ENCODE peak calls at places on chromosome 19, in six cellular contexts. C is endothelial cell; L is CD4-positive, alpha-beta T cell; U is progenitor cell of endocrine pancreas; K is sigmoid colon; O is brain microvascular endothelial cell. H is an unnamed sample.

GRCh38 chr19:51150627-51151026 is 8.5 kb downstream of the SIGLEC7 start:
- DNase-seq in U (no peak), L (no peak), C (no peak), O (no peak), K (no peak), H (no peak)

GRCh38 chr19:1690570-1691307 is 38.3 kb upstream of the TCF3 start:
- DNase-seq in O (no peak), C (no peak), K (no peak), L (peak), U (no peak), H (no peak)

GRCh38 chr19:42634409-42635232 is 39.9 kb upstream of the CEACAM8 start:
- DNase-seq in U (no peak), O (peak), K (no peak), L (no peak), C (peak), H (no peak)

GRCh38 chr19:33562636-33563035 is 41.0 kb upstream of the PEPD start:
- DNase-seq in L (no peak), C (no peak), U (no peak), K (peak), O (no peak), H (no peak)

GRCh38 chr19:7904074-7905020 is 670 bp downstream of the MAP2K7 start:
- DNase-seq in C (no peak), L (no peak), O (no peak), U (no peak), K (peak), H (no peak)

GRCh38 chr19:48874309-48875135 is 2.3 kb downstream of the PPP1R15A start:
- DNase-seq in C (no peak), U (no peak), L (peak), O (peak), K (no peak), H (no peak)

GRCh38 chr19:10870501-10870954 is 825 bp upstream of the CARM1 start:
- DNase-seq in K (no peak), C (no peak), L (no peak), U (no peak), O (no peak), H (no peak)

GRCh38 chr19:58544591-58545285 is 874 bp downstream of the TRIM28 start:
- DNase-seq in K (peak), O (no peak), U (peak), C (peak), L (no peak), H (no peak)

GRCh38 chr19:6229951-6230712 is 49.6 kb downstream of the MLLT1 start:
- DNase-seq in O (no peak), U (no peak), K (no peak), C (no peak), L (no peak), H (no peak)

GRCh38 chr19:37980419-37980975 is 73.5 kb downstream of the SIPA1L3 start:
- DNase-seq in K (no peak), O (no peak), L (no peak), U (no peak), C (no peak), H (no peak)

GRCh38 chr19:51122112-51122981 is 2.4 kb upstream of the SIGLEC9 start:
- DNase-seq in C (no peak), O (peak), U (no peak), K (peak), L (no peak), H (no peak)

GRCh38 chr19:10112037-10112751 is 701 bp downstream of the P2RY11 start:
- DNase-seq in O (no peak), K (no peak), C (no peak), L (peak), U (no peak), H (no peak)

GRCh38 chr19:1133471-1133929 is 29.7 kb downstream of the GPX4 start:
- DNase-seq in K (no peak), C (no peak), O (no peak), U (no peak), L (peak), H (no peak)

DNA sequence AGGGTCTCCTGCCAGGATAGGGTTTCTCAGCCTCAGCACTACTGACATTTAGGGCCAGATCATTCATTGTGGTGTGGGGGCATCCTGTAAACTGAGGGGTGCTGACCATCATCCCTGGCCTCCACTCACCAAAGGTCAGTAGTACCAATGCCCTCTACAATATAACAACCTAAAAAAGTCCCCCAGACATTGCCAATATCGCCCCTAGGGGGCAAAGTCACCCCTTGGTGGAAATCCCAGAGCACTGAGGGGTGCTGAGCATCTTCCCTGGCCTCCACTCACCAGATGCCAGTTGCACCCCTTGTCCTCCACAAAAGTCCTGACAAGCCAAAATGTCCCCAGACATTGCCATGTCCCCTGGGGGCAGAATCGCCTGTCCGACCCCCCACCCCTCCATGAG is 21.6 kb downstream of the CPAMD8 start:
- DNase-seq in K (no peak), O (no peak), C (no peak), U (no peak), L (no peak), H (no peak)
- TF ChIP-seq CTCF in K (no peak), O (peak), C (peak), U (peak), L (no peak), H (peak)

GRCh38 chr19:12992729-12993128 is 2.5 kb upstream of the NFIX start:
- DNase-seq in U (no peak), K (no peak), O (no peak), L (no peak), C (no peak), H (no peak)

GRCh38 chr19:12991296-12991695 is 4.0 kb upstream of the NFIX start:
- DNase-seq in L (no peak), C (no peak), O (no peak), K (no peak), U (no peak), H (no peak)

GRCh38 chr19:12993562-12993961 is 1.7 kb upstream of the NFIX start:
- DNase-seq in C (no peak), L (no peak), O (no peak), U (no peak), K (no peak), H (no peak)

GRCh38 chr19:12990447-12990846 is 4.8 kb upstream of the NFIX start:
- DNase-seq in L (no peak), C (no peak), O (no peak), U (no peak), K (no peak), H (no peak)

DNA sequence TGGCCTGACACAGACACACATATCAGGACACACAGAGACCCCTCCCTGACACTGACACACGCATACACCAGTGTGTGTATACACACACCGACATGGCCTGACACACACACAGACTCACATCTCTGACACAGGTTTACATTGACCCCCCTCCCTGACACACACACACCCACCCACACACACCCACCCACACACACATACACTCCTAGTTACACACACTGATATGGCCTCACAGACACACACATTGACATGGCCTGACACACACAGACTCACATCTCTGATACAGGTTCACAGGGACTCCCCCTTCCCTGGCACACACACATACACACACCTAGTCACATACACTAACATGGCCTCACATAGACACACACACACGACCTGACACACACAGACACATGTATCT is 4.4 kb upstream of the NFIX start:
- DNase-seq in C (no peak), K (no peak), U (no peak), O (no peak), L (no peak), H (no peak)
- TF ChIP-seq CTCF in C (no peak), K (no peak), U (no peak), O (no peak), L (no peak), H (no peak)

GRCh38 chr19:32287086-32287485 is 58.3 kb upstream of the ZNF507 start:
- DNase-seq in O (no peak), U (no peak), L (no peak), C (no peak), K (no peak), H (no peak)

GRCh38 chr19:32291876-32292275 is 53.5 kb upstream of the ZNF507 start:
- DNase-seq in K (no peak), U (no peak), L (no peak), O (no peak), C (no peak), H (no peak)

GRCh38 chr19:32289566-32290210 is 55.7 kb upstream of the ZNF507 start:
- DNase-seq in C (no peak), K (no peak), O (no peak), U (no peak), L (no peak), H (no peak)

GRCh38 chr19:32287811-32288227 is 57.6 kb upstream of the ZNF507 start:
- DNase-seq in O (peak), U (peak), K (peak), C (peak), L (no peak), H (no peak)
- TF ChIP-seq CTCF in O (peak), U (peak), K (peak), C (no peak), L (no peak), H (peak)

GRCh38 chr19:18427080-18427751 is 8.0 kb downstream of the SSBP4 start:
- DNase-seq in K (peak), C (no peak), U (no peak), L (no peak), O (no peak), H (no peak)

GRCh38 chr19:18424122-18424889 is 5.1 kb downstream of the SSBP4 start:
- DNase-seq in L (no peak), K (peak), O (no peak), U (no peak), C (no peak), H (no peak)

GRCh38 chr19:18426416-18426767 is 7.2 kb downstream of the SSBP4 start:
- DNase-seq in L (no peak), U (no peak), K (no peak), C (no peak), O (no peak), H (no peak)

GRCh38 chr19:18424890-18425514 is 5.8 kb downstream of the SSBP4 start:
- DNase-seq in C (no peak), O (no peak), U (no peak), K (peak), L (no peak), H (no peak)

GRCh38 chr19:18425515-18426415 is 6.6 kb downstream of the SSBP4 start:
- DNase-seq in O (peak), L (no peak), K (peak), C (no peak), U (no peak), H (no peak)
- TF ChIP-seq CTCF in O (peak), L (no peak), K (no peak), C (no peak), U (no peak), H (no peak)

GRCh38 chr19:18452386-18452785 is 14.5 kb upstream of the ISYNA1 start:
- DNase-seq in K (no peak), L (no peak), C (no peak), O (no peak), U (no peak), H (no peak)
- TF ChIP-seq CTCF in K (no peak), L (no peak), C (no peak), O (no peak), U (no peak), H (no peak)

DNA sequence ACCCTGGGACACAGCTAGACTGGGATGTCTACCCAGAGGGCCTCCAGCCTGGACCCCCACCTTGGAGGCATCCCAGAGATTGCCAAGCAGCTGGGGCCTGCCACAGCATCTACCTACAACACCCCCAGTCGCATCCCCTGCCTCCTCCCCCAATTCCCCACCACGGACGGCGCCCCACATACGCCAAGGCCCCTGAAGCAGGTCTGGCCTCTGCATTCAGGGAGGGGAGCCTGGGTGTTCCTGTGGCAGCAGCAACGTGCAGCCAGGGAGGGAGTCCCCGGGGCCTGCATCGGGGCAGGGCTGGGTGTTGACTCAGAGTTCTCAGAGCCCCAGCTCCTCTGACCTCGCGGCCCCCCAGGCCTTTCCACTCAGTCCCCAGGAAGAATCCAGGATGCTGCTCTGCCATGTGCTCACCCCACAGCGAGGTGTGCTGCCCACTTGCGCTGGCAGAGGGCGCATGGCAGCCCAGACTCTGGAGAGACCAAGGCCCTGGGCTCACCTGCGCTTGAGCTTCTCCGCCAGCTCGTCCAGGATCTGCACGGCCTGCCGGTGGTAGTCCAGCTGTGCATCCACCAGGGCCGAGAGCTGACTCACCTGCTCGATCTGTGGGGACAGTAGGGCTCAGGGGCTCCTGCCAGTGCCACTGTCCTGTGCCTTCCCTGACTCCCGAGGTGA is 19.6 kb downstream of the MPND start:
- DNase-seq in L (no peak), C (no peak), K (no peak), U (no peak), O (no peak), H (no peak)
- TF ChIP-seq CTCF in L (no peak), C (no peak), K (no peak), U (no peak), O (peak), H (peak)

DNA sequence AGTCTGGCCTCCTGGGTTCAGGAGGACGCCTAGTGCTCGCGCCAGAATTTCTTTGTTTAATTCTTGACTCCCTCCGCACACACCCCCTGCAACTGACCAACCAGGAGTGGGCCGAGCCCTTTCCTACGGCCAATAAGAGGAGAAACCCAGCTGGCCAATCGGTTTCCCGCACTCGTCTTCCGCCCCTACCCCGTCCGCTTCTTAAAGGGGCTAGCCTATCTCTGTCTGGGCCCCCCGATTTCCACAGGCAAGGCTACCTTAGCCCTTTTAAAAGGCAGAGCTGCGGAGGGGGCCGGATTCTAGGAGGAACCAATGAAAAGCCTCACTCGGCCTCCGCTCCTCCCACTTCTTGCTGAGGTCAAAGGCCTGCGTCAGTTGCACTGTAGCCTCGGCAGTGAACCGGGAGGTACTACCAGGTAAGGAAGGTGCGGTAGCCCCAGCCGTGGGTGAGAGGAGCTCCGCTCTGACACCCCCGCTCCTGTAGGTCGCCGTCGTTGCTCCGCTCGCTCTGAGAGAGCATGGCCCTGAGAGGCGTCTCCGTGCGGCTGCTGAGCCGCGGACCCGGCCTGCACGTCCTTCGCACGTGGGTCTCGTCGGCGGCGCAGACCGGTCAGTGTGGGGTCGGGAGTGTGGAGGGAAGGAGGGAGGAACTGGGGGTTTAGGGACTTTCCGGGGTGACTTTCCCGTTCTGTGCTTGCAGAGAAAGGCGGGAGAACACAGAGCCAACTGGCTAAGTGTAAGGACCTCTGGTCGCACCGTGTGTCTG is at the start of gene GCDH:
- DNase-seq in L (peak), U (peak), K (peak), O (peak), C (peak), H (peak)
- TF ChIP-seq CTCF in L (no peak), U (no peak), K (no peak), O (no peak), C (no peak), H (no peak)

DNA sequence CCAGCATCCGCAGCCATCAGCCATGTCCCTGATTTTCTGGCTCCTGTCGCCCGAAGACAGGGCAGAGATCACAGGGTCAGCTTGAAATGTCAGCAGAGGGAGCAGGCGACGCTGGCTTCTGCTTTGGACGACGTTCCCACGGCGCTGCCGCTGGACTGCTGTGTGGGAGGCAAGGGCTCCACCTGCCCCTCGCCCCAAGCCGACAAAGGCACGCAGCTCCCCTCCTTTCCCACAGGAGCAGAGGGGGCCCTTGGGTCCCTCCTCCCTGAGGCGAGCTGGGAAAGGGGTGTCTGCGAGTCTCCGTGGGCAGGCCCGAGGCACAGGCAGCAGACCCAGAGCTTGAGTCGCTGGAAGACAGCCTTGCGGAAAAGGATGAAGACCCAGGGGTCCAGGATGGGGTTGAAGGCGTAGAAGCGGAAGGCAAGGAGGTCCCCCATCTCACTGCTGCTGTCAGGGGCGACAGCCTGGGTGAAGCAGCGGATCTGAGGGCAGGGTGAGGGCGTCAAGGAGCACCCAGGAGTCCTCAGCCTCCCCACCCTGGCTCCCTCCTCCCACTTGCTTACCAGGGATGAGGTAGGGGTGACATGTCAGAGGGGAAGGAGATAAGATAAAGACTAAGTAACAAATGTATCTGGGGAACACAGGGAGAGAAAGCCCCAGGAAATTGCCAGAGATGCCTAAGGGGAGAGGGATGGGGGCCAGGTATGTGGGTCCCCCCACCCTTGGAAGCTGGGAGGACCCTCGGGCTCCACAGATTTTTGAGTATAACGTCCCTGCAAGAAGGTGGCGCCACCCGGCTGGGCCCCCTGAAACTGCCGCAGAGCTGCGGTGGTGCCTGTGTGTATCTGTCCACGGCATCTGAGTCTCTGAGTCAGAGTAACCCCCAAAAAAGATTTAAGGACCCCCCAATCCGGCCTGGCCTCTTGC is 3.4 kb downstream of the PTGIR start:
- DNase-seq in O (no peak), C (no peak), L (no peak), K (no peak), U (no peak), H (no peak)
- TF ChIP-seq CTCF in O (peak), C (no peak), L (no peak), K (no peak), U (no peak), H (peak)

H was measured in type B pancreatic cell.